ENCODE peak calls at places on chromosomes 3 and 15, in seven cellular contexts. T is IMR-90, S is kidney, H is fibroblast of lung, D is stomach, Q is aorta, F is Panc1. W is an unnamed sample. For H3K4me1, the result is how much of the 10 kb centered on the place peaks cover.

GRCh38 chr15:28005004-28005527 is 94.0 kb downstream of the OCA2 start:
- DNase-seq in T (no peak), S (no peak), H (no peak), D (no peak), Q (peak), F (no peak), W (no peak)

GRCh38 chr3:136055491-136055890 is 90.0 kb downstream of the PPP2R3A start:
- DNase-seq in T (peak), S (no peak), H (no peak), D (no peak), Q (no peak), F (no peak), W (no peak)

GRCh38 chr3:157581331-157581730 is 78.1 kb upstream of the VEPH1 start:
- DNase-seq in T (peak), S (no peak), H (peak), D (no peak), Q (no peak), F (no peak), W (no peak)

GRCh38 chr3:186998937-186999368 is 68.6 kb downstream of the ST6GAL1 start:
- DNase-seq in T (no peak), S (no peak), H (no peak), D (no peak), Q (no peak), F (no peak), W (no peak)

GRCh38 chr3:182617511-182617910 is 175.8 kb upstream of the ATP11B start:
- DNase-seq in T (no peak), S (no peak), H (no peak), D (no peak), Q (no peak), F (no peak), W (no peak)

GRCh38 chr15:98257290-98257689 is 296.8 kb downstream of the ARRDC4 start:
- DNase-seq in T (no peak), S (no peak), H (no peak), D (no peak), Q (no peak), F (no peak), W (no peak)

GRCh38 chr15:42072141-42072685 is 22.1 kb downstream of the PLA2G4D start:
- DNase-seq in T (no peak), S (no peak), H (no peak), D (no peak), Q (no peak), F (no peak), W (no peak)

GRCh38 chr3:114508976-114509375 is 215.1 kb downstream of the TIGIT start:
- DNase-seq in T (peak), S (no peak), H (no peak), D (no peak), Q (no peak), F (no peak), W (no peak)

GRCh38 chr3:60417590-60417989 is 833.7 kb downstream of the FHIT start:
- DNase-seq in T (no peak), S (no peak), H (no peak), D (no peak), Q (no peak), F (no peak), W (no peak)

GRCh38 chr3:49786357-49787181 is at the start of gene IP6K1:
- DNase-seq in T (peak), S (peak), H (peak), D (peak), Q (peak), F (peak), W (peak)

GRCh38 chr3:119145500-119146167 is at the start of gene TEX55:
- DNase-seq in T (peak), S (no peak), H (peak), D (no peak), Q (no peak), F (no peak), W (no peak)

GRCh38 chr3:42873216-42873982 is 2.3 kb downstream of the CYP8B1 start:
- DNase-seq in T (no peak), S (no peak), H (no peak), D (no peak), Q (no peak), F (no peak), W (no peak)

GRCh38 chr15:60091150-60091549 is 87.0 kb downstream of the FOXB1 start:
- DNase-seq in T (peak), S (no peak), H (peak), D (peak), Q (no peak), F (no peak), W (peak)

GRCh38 chr15:38991126-38991525 is 426.5 kb upstream of the RASGRP1 start:
- DNase-seq in T (peak), S (no peak), H (peak), D (no peak), Q (no peak), F (peak), W (no peak)

GRCh38 chr15:77942611-77943211 is 134.8 kb downstream of the TBC1D2B start:
- DNase-seq in T (no peak), S (no peak), H (no peak), D (no peak), Q (no peak), F (no peak), W (no peak)

GRCh38 chr15:83164409-83165404 is 42.9 kb downstream of the HDGFL3 start:
- DNase-seq in T (peak), S (no peak), H (peak), D (no peak), Q (no peak), F (no peak), W (no peak)

GRCh38 chr3:24591661-24592555 is 97.3 kb upstream of the THRB start:
- DNase-seq in T (no peak), S (no peak), H (peak), D (no peak), Q (no peak), F (no peak), W (no peak)

GRCh38 chr3:190224466-190225185 is 97.6 kb downstream of the CLDN1 start:
- DNase-seq in T (no peak), S (no peak), H (no peak), D (no peak), Q (no peak), F (no peak), W (no peak)

GRCh38 chr3:194043516-194043915 is 92.4 kb upstream of the HES1 start:
- DNase-seq in T (peak), S (no peak), H (peak), D (no peak), Q (no peak), F (no peak), W (no peak)

GRCh38 chr3:51311055-51311454 is 74.0 kb upstream of the MANF start:
- DNase-seq in T (peak), S (no peak), H (peak), D (no peak), Q (no peak), F (peak), W (no peak)

GRCh38 chr3:80553211-80553610 is 785.4 kb upstream of the ROBO1 start:
- DNase-seq in T (no peak), S (no peak), H (no peak), D (no peak), Q (no peak), F (no peak), W (no peak)

GRCh38 chr3:178078933-178079332 is 457.3 kb upstream of the KCNMB2 start:
- DNase-seq in T (peak), S (no peak), H (peak), D (no peak), Q (no peak), F (no peak), W (no peak)

GRCh38 chr15:68560501-68561113 is 18.2 kb upstream of the CORO2B start:
- DNase-seq in T (no peak), S (peak), H (no peak), D (no peak), Q (peak), F (no peak), W (no peak)

GRCh38 chr3:62481972-62482371 is 108.6 kb upstream of the FEZF2 start:
- DNase-seq in T (no peak), S (no peak), H (no peak), D (no peak), Q (no peak), F (no peak), W (no peak)

GRCh38 chr15:77419050-77419835 is 661 bp downstream of the PEAK1 start:
- DNase-seq in T (peak), S (peak), H (peak), D (peak), Q (peak), F (no peak), W (peak)

GRCh38 chr3:99753268-99753975 is 64.2 kb upstream of the CMSS1 start:
- DNase-seq in T (peak), S (no peak), H (peak), D (no peak), Q (no peak), F (peak), W (no peak)

GRCh38 chr3:53225181-53225580 is 30.6 kb downstream of the TKT start:
- DNase-seq in T (no peak), S (no peak), H (no peak), D (no peak), Q (no peak), F (no peak), W (no peak)

GRCh38 chr3:190877925-190878324 is 15.4 kb upstream of the GMNC start:
- DNase-seq in T (no peak), S (no peak), H (no peak), D (no peak), Q (no peak), F (no peak), W (no peak)

GRCh38 chr3:35908366-35909232 is 269.3 kb downstream of the ARPP21 start:
- DNase-seq in T (peak), S (no peak), H (peak), D (peak), Q (peak), F (peak), W (peak)

GRCh38 chr3:192851821-192852352 is 65.8 kb downstream of the MB21D2 start:
- DNase-seq in T (peak), S (peak), H (peak), D (peak), Q (peak), F (peak), W (peak)

GRCh38 chr3:150797155-150797554 is 34.2 kb upstream of the SIAH2 start:
- DNase-seq in T (no peak), S (no peak), H (no peak), D (no peak), Q (no peak), F (no peak), W (no peak)

GRCh38 chr15:63323798-63324651 is 46.6 kb downstream of the APH1B start:
- DNase-seq in T (no peak), S (no peak), H (no peak), D (no peak), Q (no peak), F (no peak), W (no peak)

GRCh38 chr3:141556034-141556433 is 69.2 kb downstream of the RASA2 start:
- DNase-seq in T (peak), S (no peak), H (no peak), D (no peak), Q (no peak), F (no peak), W (no peak)

DNA sequence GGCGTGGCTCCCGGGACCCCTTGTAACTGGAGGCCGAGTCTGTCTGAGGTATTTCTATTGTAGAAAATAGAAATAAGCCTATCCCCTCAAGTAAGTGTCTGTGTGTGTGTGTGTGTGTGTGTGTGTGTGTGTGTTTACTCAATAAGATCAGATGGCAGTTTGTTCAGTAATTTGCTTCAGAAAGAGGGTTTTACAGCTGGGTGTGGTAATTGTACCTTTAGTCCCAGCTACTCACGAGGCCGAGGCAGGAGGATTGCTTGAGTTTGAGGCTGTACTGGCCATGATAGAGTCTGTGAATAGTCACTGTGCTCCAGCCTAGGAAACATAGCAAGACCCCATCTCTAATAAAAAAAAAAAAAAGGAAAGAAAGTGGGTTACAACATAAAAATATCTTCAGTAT is 8.7 kb downstream of the SPINT1 start:
- DNase-seq in T (no peak), S (peak), H (no peak), D (no peak), Q (peak), F (no peak), W (no peak)
- H3K27ac ChIP-seq in T (no peak), S (no peak), H (no peak), D (no peak), Q (no peak), F (no peak), W (no peak)

DNA sequence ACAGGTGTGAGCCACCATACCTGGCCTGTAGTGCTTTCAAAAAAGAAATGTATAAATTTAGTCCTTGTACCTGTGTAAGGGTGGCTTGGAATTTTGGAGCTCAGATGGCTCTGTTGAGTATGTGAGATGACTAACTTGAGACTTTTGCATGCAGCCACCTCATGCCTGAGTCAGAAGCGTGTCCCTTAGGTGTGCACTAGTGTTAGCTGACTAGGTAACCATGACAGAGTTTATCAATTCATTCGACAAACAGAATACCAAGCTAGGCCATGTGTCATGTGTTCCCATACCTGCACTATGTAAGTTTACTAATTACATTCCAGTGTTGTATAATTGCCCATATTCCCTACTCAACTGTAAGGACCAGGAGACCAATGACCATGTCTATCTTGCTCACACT is 4.0 kb upstream of the ZNF639 start:
- DNase-seq in T (no peak), S (no peak), H (no peak), D (no peak), Q (no peak), F (no peak), W (no peak)
- H3K4me1 ChIP-seq in T (under half), S (under half), H (under half), D (under half), Q (under half), F (under half), W (under half)

GRCh38 chr15:50953302-50953701 is 44.8 kb downstream of the AP4E1 start:
- DNase-seq in T (peak), S (no peak), H (peak), D (no peak), Q (no peak), F (no peak), W (no peak)
- H3K27ac ChIP-seq in T (no peak), S (no peak), H (no peak), D (no peak), Q (no peak), F (no peak), W (no peak)

GRCh38 chr3:68089572-68089991 is 435.2 kb upstream of the SUCLG2 start:
- DNase-seq in T (peak), S (no peak), H (peak), D (no peak), Q (no peak), F (no peak), W (no peak)

GRCh38 chr3:68088216-68088615 is 433.8 kb upstream of the SUCLG2 start:
- DNase-seq in T (no peak), S (no peak), H (no peak), D (no peak), Q (no peak), F (no peak), W (no peak)

GRCh38 chr3:68090571-68090970 is 436.2 kb upstream of the SUCLG2 start:
- DNase-seq in T (no peak), S (no peak), H (no peak), D (no peak), Q (no peak), F (no peak), W (no peak)

GRCh38 chr3:68088636-68089035 is 434.2 kb upstream of the SUCLG2 start:
- DNase-seq in T (no peak), S (no peak), H (no peak), D (no peak), Q (no peak), F (no peak), W (no peak)
- H3K4me1 ChIP-seq in T (under half), S (under half), H (under half), D (under half), Q (under half), F (under half), W (under half)